ENCODE peak calls at places on chromosomes 1 and 21, in six cellular contexts. B is neuronal stem cell, W is lower lobe of right lung, G is esophagus squamous epithelium, I is A673, A is hepatocyte. E is an unnamed sample.

GRCh38 chr1:209899948-209900347 is 38.1 kb upstream of the SYT14 start:
- DNase-seq in A (no peak), I (peak; percentile 64), W (no peak), G (no peak), B (no peak), E (no peak)

GRCh38 chr1:34156739-34157138 is 8.3 kb downstream of the CSMD2 start:
- DNase-seq in G (no peak), W (no peak), I (no peak), A (no peak), B (no peak), E (no peak)

GRCh38 chr1:109398343-109399225 is 866 bp upstream of the SORT1 start:
- DNase-seq in I (no peak), A (no peak), W (no peak), G (no peak), B (no peak), E (no peak)

GRCh38 chr1:165355977-165356811 is at the start of gene LMX1A:
- DNase-seq in B (no peak), A (peak; percentile 29), G (no peak), W (peak; percentile 45), I (peak; percentile 24), E (peak; percentile 40)

GRCh38 chr21:43603641-43604504 is 55.4 kb downstream of the HSF2BP start:
- DNase-seq in W (no peak), B (no peak), G (no peak), I (no peak), A (no peak), E (no peak)

GRCh38 chr1:19068639-19069276 is 112.3 kb upstream of the IFFO2 start:
- DNase-seq in W (no peak), I (no peak), G (no peak), B (no peak), A (no peak), E (no peak)

GRCh38 chr1:235679644-235680043 is 30.1 kb upstream of the GNG4 start:
- DNase-seq in G (no peak), I (no peak), B (no peak), A (no peak), W (no peak), E (no peak)

GRCh38 chr1:47814592-47815436 is 182.4 kb downstream of the TRABD2B start:
- DNase-seq in G (no peak), I (no peak), B (no peak), W (no peak), A (no peak), E (peak; percentile 50)

GRCh38 chr1:243256590-243256989 is 749 bp downstream of the SDCCAG8 start:
- DNase-seq in I (no peak), W (no peak), A (no peak), G (no peak), B (no peak), E (no peak)

GRCh38 chr1:93516164-93516563 is 68.2 kb downstream of the FNBP1L start:
- DNase-seq in A (no peak), W (no peak), G (no peak), B (no peak), I (no peak), E (no peak)

GRCh38 chr21:22355949-22356348 is 1357.7 kb downstream of the NCAM2 start:
- DNase-seq in G (no peak), W (no peak), A (no peak), I (no peak), B (no peak), E (no peak)

GRCh38 chr21:39314155-39315027 is 959 bp upstream of the BRWD1 start:
- DNase-seq in I (peak; percentile 58), B (no peak), G (no peak), A (peak; percentile 73), W (peak; percentile 58), E (peak; percentile 66)

DNA sequence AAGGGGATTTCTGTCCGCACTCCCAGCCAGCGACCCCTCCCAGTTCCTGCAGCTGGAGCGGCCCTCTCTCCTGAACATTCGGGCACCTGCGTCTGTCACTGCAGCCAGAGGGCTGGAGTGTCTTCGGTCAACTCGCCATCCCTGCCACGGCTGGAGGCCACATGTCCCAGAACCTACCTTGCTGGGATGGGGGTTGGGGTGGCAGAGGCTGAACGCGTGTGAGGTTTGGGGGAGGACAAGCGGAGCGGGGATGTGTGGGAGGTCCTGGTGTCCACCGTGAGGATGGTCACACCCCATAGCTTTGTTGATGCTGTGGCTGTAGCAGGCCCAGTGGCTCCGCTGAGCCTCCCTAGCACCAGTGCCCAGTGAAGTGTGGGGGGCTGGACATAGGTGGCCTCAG is 14.8 kb upstream of the C1orf174 start:
- DNase-seq in B (no peak), W (peak; percentile 36), A (no peak), I (no peak), G (no peak), E (no peak)
- H3K9me3 ChIP-seq in B (no peaks in the 10 kb centered on the region), W (no peaks in the 10 kb centered on the region), A (no peaks in the 10 kb centered on the region), I (no peaks in the 10 kb centered on the region), G (no peaks in the 10 kb centered on the region), E (no peaks in the 10 kb centered on the region)

GRCh38 chr1:57724535-57724934 is 300.7 kb upstream of the DAB1 start:
- DNase-seq in A (no peak), G (no peak), I (no peak), W (no peak), B (no peak), E (no peak)

GRCh38 chr1:57729181-57729580 is 305.3 kb upstream of the DAB1 start:
- DNase-seq in B (no peak), I (no peak), G (no peak), A (no peak), W (no peak), E (no peak)

GRCh38 chr1:57727121-57727520 is 303.3 kb upstream of the DAB1 start:
- DNase-seq in B (no peak), A (no peak), W (no peak), I (no peak), G (no peak), E (no peak)

GRCh38 chr1:57722285-57722978 is 298.6 kb upstream of the DAB1 start:
- DNase-seq in W (no peak), I (no peak), G (no peak), A (no peak), B (no peak), E (no peak)

GRCh38 chr1:57725318-57725717 is 301.5 kb upstream of the DAB1 start:
- DNase-seq in W (no peak), A (no peak), B (no peak), G (no peak), I (no peak), E (no peak)
- H3K4me1 ChIP-seq in W (no peaks in the 10 kb centered on the region), A (no peaks in the 10 kb centered on the region), B (peaks cover 7% of the 10 kb centered on the region), G (no peaks in the 10 kb centered on the region), I (peaks cover 35% of the 10 kb centered on the region), E (no peaks in the 10 kb centered on the region)

GRCh38 chr1:103527331-103527730 is 1.8 kb downstream of the RNPC3 start:
- DNase-seq in A (no peak), G (no peak), W (no peak), I (no peak), B (no peak), E (no peak)
- H3K4me3 ChIP-seq in A (peak overlapping the region; percentile 72), G (peak overlapping the region; percentile 93), W (peak overlapping the region; percentile 82), I (peak overlapping the region; percentile 72), B (no peak overlapping the region), E (peak overlapping the region; percentile 92)

GRCh38 chr21:27741736-27742135 is 774.8 kb upstream of the ADAMTS5 start:
- DNase-seq in A (no peak), W (no peak), B (no peak), I (no peak), G (no peak), E (no peak)
- H3K9me3 ChIP-seq in A (no peaks in the 10 kb centered on the region), W (no peaks in the 10 kb centered on the region), B (no peaks in the 10 kb centered on the region), I (peaks cover 6% of the 10 kb centered on the region), G (no peaks in the 10 kb centered on the region), E (no peaks in the 10 kb centered on the region)